ENCODE peak calls at places on chromosomes 3 and 15, in six cellular contexts. E, Q, V, Y, R and J are unnamed samples.
A peak's percentile ranks its signal among the peaks of the same experiment; 100 is the strongest.

GRCh38 chr15:54374184-54374947 is 396.1 kb downstream of the UNC13C start:
- DNase-seq in E (no peak), R (no peak), Y (no peak), Q (no peak), V (no peak), J (no peak)

GRCh38 chr15:65130941-65131340 is 2.7 kb downstream of the PDCD7 start:
- DNase-seq in V (no peak), E (no peak), R (no peak), Q (no peak), Y (no peak), J (no peak)

GRCh38 chr3:64291956-64292355 is 66.7 kb upstream of the PRICKLE2 start:
- DNase-seq in V (no peak), E (no peak), Y (no peak), Q (peak; percentile 57), R (no peak), J (no peak)

GRCh38 chr3:78725703-78726246 is 1042.0 kb downstream of the ROBO1 start:
- DNase-seq in Y (no peak), R (no peak), V (no peak), E (no peak), Q (no peak), J (no peak)

GRCh38 chr15:51782357-51782896 is 31.0 kb downstream of the TMOD2 start:
- DNase-seq in Q (peak; percentile 18), R (peak; percentile 28), V (peak; percentile 38), E (no peak), Y (no peak), J (no peak)

GRCh38 chr3:112829031-112829430 is 17.6 kb downstream of the CD200R1L start:
- DNase-seq in E (no peak), V (no peak), R (no peak), Y (no peak), Q (no peak), J (no peak)

GRCh38 chr3:178367817-178368617 is 168.2 kb upstream of the KCNMB2 start:
- DNase-seq in E (no peak), Q (no peak), V (no peak), R (no peak), Y (no peak), J (no peak)

GRCh38 chr3:15646924-15647511 is 45.5 kb downstream of the BTD start:
- DNase-seq in E (no peak), Y (no peak), R (no peak), Q (peak; percentile 100), V (peak; percentile 88), J (peak; percentile 46)

GRCh38 chr3:87207500-87207899 is 19.6 kb upstream of the CHMP2B start:
- DNase-seq in R (no peak), Y (no peak), Q (peak; percentile 51), V (no peak), E (no peak), J (no peak)

GRCh38 chr15:57784081-57784488 is 77.6 kb downstream of the POLR2M start:
- DNase-seq in E (no peak), V (no peak), Y (no peak), Q (peak; percentile 72), R (no peak), J (no peak)

GRCh38 chr3:169574531-169574930 is 89.0 kb downstream of the MECOM start:
- DNase-seq in E (no peak), V (no peak), Q (no peak), R (no peak), Y (no peak), J (no peak)

GRCh38 chr3:64359735-64360134 is 134.5 kb upstream of the PRICKLE2 start:
- DNase-seq in V (no peak), Q (no peak), E (no peak), Y (no peak), R (no peak), J (no peak)

GRCh38 chr15:32718082-32718821 is 448 bp downstream of the GREM1 start:
- DNase-seq in Y (no peak), Q (peak; percentile 47), E (no peak), R (peak; percentile 33), V (no peak), J (no peak)

GRCh38 chr15:60138397-60138968 is 134.4 kb downstream of the FOXB1 start:
- DNase-seq in Q (no peak), E (no peak), V (no peak), R (no peak), Y (no peak), J (no peak)

GRCh38 chr3:99699841-99700240 is 61.4 kb downstream of the COL8A1 start:
- DNase-seq in V (no peak), R (no peak), Y (no peak), Q (no peak), E (no peak), J (no peak)

GRCh38 chr3:170534232-170534631 is 51.6 kb downstream of the SLC7A14 start:
- DNase-seq in R (no peak), E (no peak), Y (no peak), V (no peak), Q (no peak), J (no peak)

GRCh38 chr3:122952509-122952908 is 75.1 kb downstream of the SEMA5B start:
- DNase-seq in Y (no peak), V (no peak), R (peak; percentile 59), E (no peak), Q (no peak), J (no peak)

GRCh38 chr3:195270350-195271115 is 426 bp downstream of the XXYLT1 start:
- DNase-seq in R (peak; percentile 82), Y (peak; percentile 76), Q (peak; percentile 32), V (peak; percentile 26), E (no peak), J (no peak)

GRCh38 chr3:86991482-86991815 is 500 bp upstream of the VGLL3 start:
- DNase-seq in Y (no peak), Q (no peak), V (no peak), E (no peak), R (no peak), J (no peak)